ENCODE peak calls at places on chromosomes 7 and 10, in four cellular contexts. Y, X, W and G are unnamed samples.

GRCh38 chr7:101405474-101406067 is 42.9 kb downstream of the COL26A1 start:
- DNase-seq in Y (no peak), X (no peak), W (no peak), G (no peak)

GRCh38 chr10:117944676-117945447 is 101.9 kb downstream of the RAB11FIP2 start:
- DNase-seq in Y (no peak), X (no peak), W (no peak), G (no peak)

GRCh38 chr7:30278386-30278785 is 6.0 kb upstream of the ZNRF2 start:
- DNase-seq in Y (no peak), X (no peak), W (no peak), G (no peak)

GRCh38 chr10:80200687-80201086 is 4.7 kb downstream of the ANXA11 start:
- DNase-seq in Y (no peak), X (no peak), W (no peak), G (no peak)

GRCh38 chr7:78968951-78969350 is 484.5 kb downstream of the MAGI2 start:
- DNase-seq in Y (no peak), X (no peak), W (no peak), G (no peak)

GRCh38 chr7:131607291-131608111 is 51.1 kb upstream of the PODXL start:
- DNase-seq in Y (no peak), X (no peak), W (no peak), G (no peak)

GRCh38 chr10:47127188-47127587 is 172.8 kb upstream of the GDF10 start:
- DNase-seq in Y (no peak), X (no peak), W (no peak), G (no peak)

GRCh38 chr7:115747174-115747573 is 283.4 kb downstream of the TFEC start:
- DNase-seq in Y (no peak), X (no peak), W (no peak), G (no peak)

GRCh38 chr7:157543276-157543675 is 206.5 kb downstream of the DNAJB6 start:
- DNase-seq in Y (no peak), X (no peak), W (no peak), G (no peak)

GRCh38 chr10:21946946-21947345 is 56.6 kb downstream of the DNAJC1 start:
- DNase-seq in Y (no peak), X (no peak), W (no peak), G (no peak)

GRCh38 chr10:128976886-128977285 is 490.2 kb upstream of the MGMT start:
- DNase-seq in Y (no peak), X (no peak), W (no peak), G (no peak)

GRCh38 chr7:22356010-22356854 is 722 bp downstream of the RAPGEF5 start:
- DNase-seq in Y (no peak), X (no peak), W (peak; percentile 15), G (no peak)

GRCh38 chr7:45211066-45211465 is 53.5 kb downstream of the RAMP3 start:
- DNase-seq in Y (no peak), X (no peak), W (no peak), G (no peak)

GRCh38 chr7:22787936-22788335 is 34.7 kb downstream of the TOMM7 start:
- DNase-seq in Y (no peak), X (no peak), W (no peak), G (no peak)

GRCh38 chr7:39238209-39238869 is 260.6 kb downstream of the POU6F2 start:
- DNase-seq in Y (no peak), X (no peak), W (no peak), G (no peak)

GRCh38 chr7:50217961-50218360 is 86.6 kb upstream of the IKZF1 start:
- DNase-seq in Y (no peak), X (no peak), W (no peak), G (peak; percentile 98)

GRCh38 chr7:82443801-82444219 is 233 bp upstream of the CACNA2D1 start:
- DNase-seq in Y (no peak), X (peak; percentile 93), W (peak; percentile 88), G (peak; percentile 68)

GRCh38 chr10:14884082-14884481 is 5.4 kb downstream of the SUV39H2 start:
- DNase-seq in Y (no peak), X (no peak), W (no peak), G (peak; percentile 15)

GRCh38 chr10:102517553-102517952 is 13.8 kb downstream of the SUFU start:
- DNase-seq in Y (no peak), X (no peak), W (no peak), G (no peak)

GRCh38 chr7:730501-731439 is 3.7 kb upstream of the PRKAR1B start:
- DNase-seq in Y (no peak), X (no peak), W (no peak), G (no peak)

GRCh38 chr10:88946965-88947590 is 5.5 kb downstream of the ACTA2 start:
- DNase-seq in Y (no peak), X (no peak), W (no peak), G (peak; percentile 52)

GRCh38 chr10:36256166-36256565 is 614.1 kb upstream of the FZD8 start:
- DNase-seq in Y (no peak), X (no peak), W (peak; percentile 40), G (no peak)

GRCh38 chr7:49783446-49783845 is 10.0 kb downstream of the VWC2 start:
- DNase-seq in Y (no peak), X (no peak), W (no peak), G (no peak)

GRCh38 chr10:101080933-101081546 is 19.3 kb downstream of the KAZALD1 start:
- DNase-seq in Y (no peak), X (no peak), W (peak; percentile 11), G (no peak)

GRCh38 chr7:95628831-95629439 is 32.6 kb upstream of the PDK4 start:
- DNase-seq in Y (no peak), X (peak; percentile 95), W (peak; percentile 17), G (no peak)

GRCh38 chr10:99529483-99530107 is 3.1 kb upstream of the NKX2-3 start:
- DNase-seq in Y (no peak), X (no peak), W (no peak), G (no peak)

GRCh38 chr10:120186506-120186905 is 270.5 kb upstream of the PLPP4 start:
- DNase-seq in Y (no peak), X (no peak), W (no peak), G (no peak)

GRCh38 chr10:100882681-100883321 is 30.0 kb upstream of the SLF2 start:
- DNase-seq in Y (no peak), X (no peak), W (peak; percentile 61), G (no peak)

GRCh38 chr10:117431160-117431559 is 55.9 kb upstream of the PDZD8 start:
- DNase-seq in Y (no peak), X (peak; percentile 53), W (no peak), G (peak; percentile 50)

GRCh38 chr10:49281461-49281860 is 17.5 kb upstream of the C10orf71 start:
- DNase-seq in Y (no peak), X (no peak), W (no peak), G (peak; percentile 12)

GRCh38 chr10:12388671-12389070 is 39.3 kb downstream of the CAMK1D start:
- DNase-seq in Y (no peak), X (no peak), W (no peak), G (no peak)

GRCh38 chr7:113636727-113637421 is 281.9 kb downstream of the PPP1R3A start:
- DNase-seq in Y (no peak), X (no peak), W (no peak), G (no peak)

GRCh38 chr10:5081091-5081490 is 13.1 kb upstream of the AKR1C3 start:
- DNase-seq in Y (no peak), X (no peak), W (no peak), G (no peak)

DNA sequence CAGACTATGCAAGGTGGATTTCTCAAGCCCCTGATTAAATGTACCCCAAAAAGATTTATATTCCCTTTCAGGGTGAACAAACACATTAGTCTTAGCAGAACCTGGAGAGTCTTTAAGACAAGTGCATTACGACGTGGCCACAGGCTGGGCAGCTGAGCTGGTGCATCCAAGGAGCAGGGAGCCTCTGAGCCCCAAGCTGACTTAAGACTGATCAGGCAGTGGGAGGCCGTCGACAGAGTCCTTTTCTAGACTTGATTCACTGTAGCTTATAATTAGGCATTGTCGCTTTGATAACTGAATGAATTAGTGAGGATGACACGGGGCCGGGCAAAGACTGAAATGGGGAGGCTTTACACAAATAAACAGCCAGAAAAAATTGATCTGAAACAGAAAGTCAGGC is 353.2 kb downstream of the GPAM start:
- DNase-seq in Y (no peak), X (no peak), W (no peak), G (no peak)
- TF ChIP-seq MYC in Y (no peak), X (no peak), W (no peak), G (no peak)

GRCh38 chr10:114877301-114877644 is 55.7 kb downstream of the FHIP2A start:
- DNase-seq in Y (no peak), X (no peak), W (no peak), G (no peak)

GRCh38 chr10:114879093-114879492 is 57.5 kb downstream of the FHIP2A start:
- DNase-seq in Y (no peak), X (no peak), W (no peak), G (no peak)

GRCh38 chr10:114874827-114875541 is 53.4 kb downstream of the FHIP2A start:
- DNase-seq in Y (no peak), X (no peak), W (no peak), G (peak; percentile 66)

GRCh38 chr10:114876169-114876568 is 54.6 kb downstream of the FHIP2A start:
- DNase-seq in Y (no peak), X (peak; percentile 12), W (no peak), G (peak; percentile 32)

GRCh38 chr10:114876602-114877300 is 55.2 kb downstream of the FHIP2A start:
- DNase-seq in Y (peak; percentile 8), X (peak; percentile 68), W (peak; percentile 58), G (peak; percentile 86)
- TF ChIP-seq CTCF in Y (peak; percentile 89), X (peak; percentile 79), W (peak; percentile 81), G (peak; percentile 90)

GRCh38 chr7:66720571-66720970 is 20.0 kb upstream of the RABGEF1 start:
- DNase-seq in Y (no peak), X (no peak), W (no peak), G (peak; percentile 73)
- TF ChIP-seq MYC in Y (no peak), X (no peak), W (no peak), G (no peak)

GRCh38 chr7:105429746-105430612 is 41.3 kb upstream of the SRPK2 start:
- DNase-seq in Y (no peak), X (peak; percentile 75), W (peak; percentile 83), G (peak; percentile 73)
- TF ChIP-seq CTCF in Y (peak; percentile 66), X (peak; percentile 67), W (peak; percentile 38), G (peak; percentile 61)

GRCh38 chr7:138075350-138075749 is 909 bp upstream of the AKR1D1 start:
- DNase-seq in Y (no peak), X (no peak), W (no peak), G (no peak)

GRCh38 chr7:138079137-138079536 is 2.9 kb downstream of the AKR1D1 start:
- DNase-seq in Y (no peak), X (no peak), W (no peak), G (no peak)

GRCh38 chr7:138076196-138076595 is at the start of gene AKR1D1:
- DNase-seq in Y (no peak), X (no peak), W (no peak), G (no peak)

GRCh38 chr7:138074540-138074939 is 1.7 kb upstream of the AKR1D1 start:
- DNase-seq in Y (no peak), X (no peak), W (no peak), G (no peak)

DNA sequence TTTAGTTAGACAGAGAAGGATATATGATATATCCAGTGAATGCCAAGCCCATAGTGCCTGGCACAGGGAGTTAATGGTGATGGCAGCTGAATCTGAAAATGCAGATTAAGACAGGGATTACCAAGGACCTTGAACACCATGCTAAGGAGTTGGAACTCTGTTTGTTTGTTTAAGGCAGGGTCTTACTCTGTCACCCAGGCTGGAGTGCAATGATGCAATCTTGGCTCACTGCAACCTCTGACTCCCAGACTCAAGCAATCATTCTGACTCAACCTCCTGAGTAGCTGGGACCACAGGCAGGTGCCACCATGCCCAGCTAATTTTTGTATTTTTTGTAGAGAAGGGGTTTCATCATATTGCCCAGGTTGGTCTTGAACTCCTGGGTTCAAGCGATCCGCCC is 1.6 kb downstream of the AKR1D1 start:
- DNase-seq in Y (no peak), X (no peak), W (no peak), G (no peak)
- TF ChIP-seq MYC in Y (no peak), X (no peak), W (no peak), G (no peak)

GRCh38 chr7:18086165-18087030 is 58.8 kb upstream of the PRPS1L1 start:
- DNase-seq in Y (no peak), X (peak; percentile 12), W (peak; percentile 16), G (no peak)
- TF ChIP-seq CTCF in Y (no peak), X (no peak), W (peak; percentile 6), G (no peak)